ENCODE peak calls at places on chromosomes 5 and 9, in nine cellular contexts. G is endothelial cell; F is CD8-positive, alpha-beta T cell; K is fibroblast of mammary gland; S is heart right ventricle; C is cardiac muscle cell; B is epithelial cell of proximal tubule; N is IMR-90; Y is H9. D is an unnamed sample.
A peak's percentile ranks its signal among the peaks of the same experiment; 100 is the strongest.

GRCh38 chr9:2424564-2425153 is 196.9 kb upstream of the VLDLR start:
- DNase-seq in Y (no peak), K (no peak), N (no peak), C (peak; percentile 90), G (no peak), B (no peak), F (no peak), S (peak; percentile 22), D (no peak)

GRCh38 chr9:100324594-100325200 is 28.0 kb downstream of the TEX10 start:
- DNase-seq in N (peak; percentile 74), B (no peak), C (peak; percentile 76), S (no peak), Y (no peak), G (no peak), F (no peak), K (peak; percentile 72), D (no peak)

GRCh38 chr9:105333076-105333475 is 88.6 kb downstream of the SLC44A1 start:
- DNase-seq in N (peak; percentile 56), S (no peak), F (no peak), B (no peak), Y (no peak), K (peak; percentile 93), G (no peak), C (peak; percentile 26), D (no peak)

GRCh38 chr9:6106576-6107339 is 91.3 kb upstream of the RANBP6 start:
- DNase-seq in G (peak; percentile 28), C (peak; percentile 69), S (peak; percentile 19), F (no peak), N (peak; percentile 12), B (no peak), Y (peak; percentile 57), K (peak; percentile 56), D (no peak)

GRCh38 chr9:76701441-76702031 is 62.7 kb upstream of the PCA3 start:
- DNase-seq in C (no peak), S (no peak), B (no peak), F (no peak), N (no peak), G (no peak), Y (no peak), K (peak; percentile 46), D (no peak)

GRCh38 chr9:121233906-121234901 is 32.5 kb upstream of the RAB14 start:
- DNase-seq in Y (no peak), G (no peak), N (peak; percentile 81), F (no peak), B (no peak), K (peak; percentile 58), C (peak; percentile 49), S (no peak), D (no peak)

GRCh38 chr5:99122976-99123375 is 194.2 kb upstream of the CHD1 start:
- DNase-seq in G (no peak), B (no peak), K (no peak), N (peak; percentile 1), S (no peak), Y (no peak), F (no peak), C (no peak), D (no peak)

GRCh38 chr9:79895232-79895631 is 323.5 kb downstream of the TLE4 start:
- DNase-seq in C (no peak), S (no peak), Y (no peak), K (no peak), B (no peak), F (no peak), N (no peak), G (no peak), D (no peak)

GRCh38 chr5:147560982-147561381 is 51.1 kb upstream of the DPYSL3 start:
- DNase-seq in N (no peak), B (no peak), S (no peak), C (no peak), F (no peak), K (no peak), G (no peak), Y (peak; percentile 60), D (no peak)

GRCh38 chr5:109921735-109922395 is 232.1 kb downstream of the MAN2A1 start:
- DNase-seq in S (peak; percentile 52), N (no peak), C (no peak), B (no peak), F (peak; percentile 84), K (no peak), Y (no peak), G (no peak), D (no peak)

GRCh38 chr9:124037790-124038189 is 26.2 kb downstream of the LHX2 start:
- DNase-seq in F (no peak), Y (no peak), C (no peak), K (no peak), S (no peak), B (no peak), N (no peak), G (no peak), D (no peak)

GRCh38 chr9:124038239-124038638 is 26.7 kb downstream of the LHX2 start:
- DNase-seq in Y (no peak), K (no peak), G (no peak), B (no peak), F (no peak), C (peak; percentile 55), N (no peak), S (no peak), D (no peak)

GRCh38 chr9:124040186-124040920 is 28.8 kb downstream of the LHX2 start:
- DNase-seq in F (no peak), Y (no peak), N (peak; percentile 56), S (no peak), K (peak; percentile 72), G (no peak), B (no peak), C (peak; percentile 38), D (no peak)

GRCh38 chr9:124040935-124041816 is 29.6 kb downstream of the LHX2 start:
- DNase-seq in B (no peak), K (no peak), Y (peak; percentile 67), C (no peak), F (peak; percentile 62), N (no peak), G (peak; percentile 74), S (peak; percentile 24), D (peak; percentile 44)

GRCh38 chr9:124038790-124039633 is 27.4 kb downstream of the LHX2 start:
- DNase-seq in Y (no peak), N (no peak), K (no peak), F (no peak), S (no peak), G (no peak), B (no peak), C (no peak), D (no peak)
- TF ChIP-seq CTCF in Y (peak; percentile 40), N (no peak), K (peak; percentile 3), F (no peak), S (no peak), G (no peak), B (peak; percentile 29), C (no peak), D (no peak)

DNA sequence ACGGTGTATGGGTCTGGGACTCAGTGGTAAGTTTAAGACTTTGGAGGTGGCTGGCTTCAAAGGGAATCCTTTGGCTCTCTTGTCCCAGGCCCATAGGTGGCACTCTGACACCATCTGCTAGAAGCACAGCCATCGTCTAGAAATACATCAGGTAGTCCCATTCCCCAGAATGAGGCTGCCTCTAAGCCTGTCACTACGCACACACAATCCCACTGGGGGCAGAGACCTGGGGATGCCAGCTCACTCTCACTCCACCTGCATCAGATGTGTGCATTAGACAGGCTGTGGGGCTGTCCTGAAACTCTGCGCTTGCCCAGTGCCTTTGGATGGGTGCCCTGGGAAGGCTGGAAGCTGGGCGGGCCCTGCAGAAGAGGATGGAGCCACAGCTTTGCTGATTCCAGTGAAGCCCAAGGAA is 127.5 kb upstream of the PANK3 start:
- DNase-seq in B (no peak), N (peak; percentile 47), G (peak; percentile 51), C (peak; percentile 55), Y (peak; percentile 62), K (peak; percentile 35), F (no peak), S (peak; percentile 53), D (no peak)
- TF ChIP-seq CTCF in B (peak; percentile 88), N (peak; percentile 64), G (peak; percentile 15), C (peak; percentile 57), Y (peak; percentile 78), K (peak; percentile 51), F (no peak), S (peak; percentile 71), D (no peak)

GRCh38 chr9:99299214-99300102 is 77.4 kb downstream of the SEC61B start:
- DNase-seq in S (no peak), K (peak; percentile 77), C (peak; percentile 36), N (peak; percentile 83), F (no peak), B (peak; percentile 75), G (no peak), Y (no peak), D (no peak)

GRCh38 chr9:99298660-99299059 is 76.6 kb downstream of the SEC61B start:
- DNase-seq in C (no peak), B (no peak), N (no peak), S (no peak), G (no peak), K (no peak), F (no peak), Y (no peak), D (no peak)

GRCh38 chr9:99296375-99296951 is 74.4 kb downstream of the SEC61B start:
- DNase-seq in B (no peak), G (no peak), S (peak; percentile 24), N (no peak), C (peak; percentile 33), Y (no peak), K (peak; percentile 22), F (peak; percentile 65), D (no peak)

GRCh38 chr9:99300103-99300439 is 78.0 kb downstream of the SEC61B start:
- DNase-seq in B (no peak), F (no peak), K (no peak), C (no peak), G (no peak), S (no peak), Y (no peak), N (no peak), D (no peak)

GRCh38 chr9:99294850-99295461 is 72.9 kb downstream of the SEC61B start:
- DNase-seq in K (peak; percentile 12), Y (no peak), C (peak; percentile 11), B (no peak), S (no peak), F (no peak), N (no peak), G (no peak), D (no peak)
- TF ChIP-seq CTCF in K (no peak), Y (no peak), C (no peak), B (no peak), S (no peak), F (no peak), N (no peak), G (no peak), D (no peak)

GRCh38 chr9:27162045-27162444 is 53.0 kb downstream of the TEK start:
- DNase-seq in B (no peak), S (no peak), F (no peak), Y (no peak), K (peak; percentile 56), C (peak; percentile 46), G (no peak), N (peak; percentile 79), D (no peak)

GRCh38 chr9:27168951-27169350 is 59.9 kb downstream of the TEK start:
- DNase-seq in B (no peak), N (no peak), S (no peak), F (no peak), G (no peak), C (no peak), K (no peak), Y (no peak), D (no peak)

GRCh38 chr9:27165067-27165466 is 56.0 kb downstream of the TEK start:
- DNase-seq in S (no peak), Y (no peak), F (no peak), N (peak; percentile 21), C (no peak), B (no peak), K (no peak), G (no peak), D (no peak)

GRCh38 chr9:27168496-27168895 is 59.5 kb downstream of the TEK start:
- DNase-seq in B (no peak), Y (no peak), C (peak; percentile 17), G (no peak), F (no peak), S (no peak), N (peak; percentile 45), K (no peak), D (no peak)

GRCh38 chr9:27165670-27166069 is 56.6 kb downstream of the TEK start:
- DNase-seq in Y (peak; percentile 58), B (no peak), K (no peak), G (no peak), C (no peak), F (no peak), S (no peak), N (no peak), D (no peak)
- TF ChIP-seq CTCF in Y (peak; percentile 57), B (peak; percentile 20), K (no peak), G (no peak), C (no peak), F (no peak), S (no peak), N (no peak), D (no peak)